ENCODE peak calls at places on chromosome 18, in five cellular contexts. S is RWPE2, Y is cardiac muscle cell, C is SJSA1, V is kidney. E is an unnamed sample. For H3K9me3, the result is how much of the 10 kb centered on the place peaks cover.

GRCh38 chr18:69400253-69400975 is at the start of gene DOK6:
- DNase-seq in Y (peak), C (peak), V (peak), S (peak), E (peak)

GRCh38 chr18:957829-958228 is 53.2 kb downstream of the ADCYAP1 start:
- DNase-seq in V (no peak), Y (no peak), S (no peak), C (no peak), E (no peak)

GRCh38 chr18:10826400-10826799 is 300.6 kb downstream of the NAPG start:
- DNase-seq in V (no peak), Y (no peak), C (no peak), S (no peak), E (no peak)

GRCh38 chr18:6069539-6069938 is 174.2 kb upstream of the TMEM200C start:
- DNase-seq in Y (no peak), C (peak), S (no peak), V (no peak), E (no peak)

GRCh38 chr18:27223570-27224340 is 38.6 kb upstream of the CHST9 start:
- DNase-seq in C (no peak), S (no peak), Y (no peak), V (no peak), E (no peak)

GRCh38 chr18:3262234-3263171 is 570 bp downstream of the MYL12B start:
- DNase-seq in S (no peak), V (no peak), Y (peak), C (peak), E (no peak)

GRCh38 chr18:50738103-50738757 is 81.6 kb downstream of the MRO start:
- DNase-seq in S (no peak), Y (no peak), C (no peak), V (no peak), E (no peak)

GRCh38 chr18:63162271-63163014 is 157.1 kb downstream of the BCL2 start:
- DNase-seq in C (no peak), S (no peak), V (no peak), Y (peak), E (peak)

GRCh38 chr18:22856870-22857269 is 76.3 kb upstream of the RBBP8 start:
- DNase-seq in C (no peak), Y (no peak), S (peak), V (no peak), E (no peak)

GRCh38 chr18:75277629-75277966 is 67.0 kb downstream of the TSHZ1 start:
- DNase-seq in V (no peak), C (no peak), S (no peak), Y (no peak), E (no peak)

GRCh38 chr18:66138642-66139041 is 387.8 kb downstream of the CDH7 start:
- DNase-seq in V (no peak), S (no peak), C (no peak), Y (no peak), E (no peak)

GRCh38 chr18:61901334-61901986 is 8.7 kb upstream of the RNF152 start:
- DNase-seq in Y (peak), V (no peak), S (no peak), C (peak), E (no peak)

GRCh38 chr18:2050016-2050415 is 521.3 kb downstream of the METTL4 start:
- DNase-seq in Y (peak), V (no peak), C (peak), S (no peak), E (no peak)

GRCh38 chr18:21163647-21164625 is 52.3 kb upstream of the ROCK1 start:
- DNase-seq in C (peak), V (no peak), Y (peak), S (no peak), E (no peak)

GRCh38 chr18:67776929-67777328 is 260.4 kb upstream of the DSEL start:
- DNase-seq in Y (peak), V (no peak), S (no peak), C (no peak), E (no peak)

GRCh38 chr18:29172151-29173015 is 995.5 kb upstream of the CDH2 start:
- DNase-seq in Y (peak), C (no peak), S (no peak), V (no peak), E (no peak)

GRCh38 chr18:43620936-43621335 is 343.6 kb upstream of the SYT4 start:
- DNase-seq in S (no peak), Y (peak), C (peak), V (no peak), E (no peak)

GRCh38 chr18:58412844-58413666 is 215.8 kb downstream of the ALPK2 start:
- DNase-seq in C (no peak), V (no peak), S (no peak), Y (no peak), E (no peak)

GRCh38 chr18:57561728-57562423 is 24.6 kb downstream of the FECH start:
- DNase-seq in S (no peak), C (peak), V (no peak), Y (peak), E (no peak)

GRCh38 chr18:11279461-11279860 is 130.1 kb upstream of the PIEZO2 start:
- DNase-seq in Y (peak), C (no peak), S (no peak), V (no peak), E (no peak)

GRCh38 chr18:54740146-54740844 is 88.0 kb upstream of the RAB27B start:
- DNase-seq in V (no peak), C (peak), Y (peak), S (no peak), E (no peak)

GRCh38 chr18:22074343-22075070 is 94.9 kb upstream of the GATA6 start:
- DNase-seq in Y (no peak), C (no peak), V (no peak), S (no peak), E (no peak)

GRCh38 chr18:74006160-74006559 is 141.5 kb downstream of the FBXO15 start:
- DNase-seq in Y (no peak), V (no peak), S (no peak), C (no peak), E (no peak)
- H3K9me3 ChIP-seq in Y (under half), V (under half), S (under half), C (under half), E (under half)

DNA sequence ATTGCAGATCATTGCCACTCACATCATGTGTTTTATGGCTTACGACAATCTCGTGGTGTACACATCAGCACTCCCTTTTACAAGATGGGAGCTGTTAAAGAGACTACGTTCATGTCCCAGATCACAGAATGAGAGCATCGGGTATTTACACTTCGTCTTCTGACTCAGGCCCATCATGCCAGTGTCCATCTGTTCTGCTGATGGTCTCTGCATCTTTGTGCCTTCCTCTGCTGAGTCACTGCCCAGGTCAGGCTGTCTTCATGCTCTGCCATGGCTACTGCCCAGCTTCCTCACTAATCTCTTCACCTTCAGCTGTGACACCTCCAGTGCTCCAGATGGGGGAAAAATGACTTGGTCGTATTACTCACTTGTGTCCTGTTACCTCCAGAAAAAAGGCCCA is 334.3 kb downstream of the SOCS6 start:
- DNase-seq in Y (no peak), C (no peak), V (no peak), S (no peak), E (no peak)
- H3K9me3 ChIP-seq in Y (under half), C (under half), V (under half), S (under half), E (under half)

GRCh38 chr18:56044239-56044638 is 456.2 kb upstream of the TCF4 start:
- DNase-seq in Y (no peak), C (no peak), V (no peak), S (no peak), E (no peak)

GRCh38 chr18:56038258-56039030 is 450.5 kb upstream of the TCF4 start:
- DNase-seq in S (no peak), V (no peak), Y (no peak), C (no peak), E (no peak)

DNA sequence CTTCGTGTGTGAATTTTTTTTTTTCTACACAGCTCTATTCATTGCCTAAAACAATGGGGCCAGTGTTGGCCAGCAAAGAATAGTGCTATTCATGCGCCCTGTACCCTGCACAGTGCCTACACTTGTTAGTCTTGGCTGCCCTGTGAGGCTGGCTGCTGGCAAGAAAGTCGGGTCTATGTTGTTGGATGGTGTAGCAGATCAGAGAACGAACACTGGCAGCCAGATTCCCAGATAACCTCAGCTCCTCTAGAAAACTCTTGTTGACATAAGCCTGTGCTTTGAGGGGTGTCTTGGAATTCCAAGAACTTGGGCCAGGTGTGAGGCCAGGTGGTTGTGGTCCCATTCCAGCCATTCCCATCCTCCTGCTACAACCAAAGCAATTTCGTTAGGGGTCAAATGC is 455.7 kb upstream of the TCF4 start:
- DNase-seq in S (no peak), C (no peak), Y (peak), V (no peak), E (no peak)
- H3K9me3 ChIP-seq in S (under half), C (under half), Y (under half), V (under half), E (under half)

DNA sequence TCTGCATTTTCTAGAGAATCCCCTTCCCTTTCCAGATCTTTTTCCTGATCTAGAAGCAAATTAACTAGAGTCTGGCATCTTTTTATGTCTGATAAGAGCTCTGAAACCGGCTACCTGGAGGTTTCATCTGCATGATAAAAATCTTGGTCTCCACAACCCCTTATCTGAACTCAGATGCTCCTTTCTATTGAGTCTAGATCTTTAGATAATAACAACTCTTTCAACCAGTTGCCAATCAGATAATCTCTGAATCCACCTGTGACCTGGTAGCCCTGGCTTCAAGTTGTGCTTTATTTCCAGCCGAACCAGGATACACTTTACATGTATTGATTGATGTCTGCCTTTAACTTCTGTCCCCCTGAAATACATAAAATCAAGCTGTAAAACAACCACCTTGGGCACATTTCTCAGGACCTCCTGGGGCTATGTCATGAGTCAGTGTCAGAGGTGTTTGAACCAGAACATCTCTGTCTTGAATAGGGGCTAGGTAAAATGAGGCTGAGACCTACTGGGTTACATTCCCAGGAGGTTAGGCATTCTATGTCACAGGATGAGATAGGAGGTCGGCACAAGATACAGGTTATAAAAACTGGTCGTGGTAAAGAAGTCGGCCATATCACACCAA is 20.7 kb downstream of the RALBP1 start:
- DNase-seq in S (no peak), V (no peak), Y (no peak), C (no peak), E (no peak)
- H3K9me3 ChIP-seq in S (under half), V (under half), Y (under half), C (under half), E (under half)

DNA sequence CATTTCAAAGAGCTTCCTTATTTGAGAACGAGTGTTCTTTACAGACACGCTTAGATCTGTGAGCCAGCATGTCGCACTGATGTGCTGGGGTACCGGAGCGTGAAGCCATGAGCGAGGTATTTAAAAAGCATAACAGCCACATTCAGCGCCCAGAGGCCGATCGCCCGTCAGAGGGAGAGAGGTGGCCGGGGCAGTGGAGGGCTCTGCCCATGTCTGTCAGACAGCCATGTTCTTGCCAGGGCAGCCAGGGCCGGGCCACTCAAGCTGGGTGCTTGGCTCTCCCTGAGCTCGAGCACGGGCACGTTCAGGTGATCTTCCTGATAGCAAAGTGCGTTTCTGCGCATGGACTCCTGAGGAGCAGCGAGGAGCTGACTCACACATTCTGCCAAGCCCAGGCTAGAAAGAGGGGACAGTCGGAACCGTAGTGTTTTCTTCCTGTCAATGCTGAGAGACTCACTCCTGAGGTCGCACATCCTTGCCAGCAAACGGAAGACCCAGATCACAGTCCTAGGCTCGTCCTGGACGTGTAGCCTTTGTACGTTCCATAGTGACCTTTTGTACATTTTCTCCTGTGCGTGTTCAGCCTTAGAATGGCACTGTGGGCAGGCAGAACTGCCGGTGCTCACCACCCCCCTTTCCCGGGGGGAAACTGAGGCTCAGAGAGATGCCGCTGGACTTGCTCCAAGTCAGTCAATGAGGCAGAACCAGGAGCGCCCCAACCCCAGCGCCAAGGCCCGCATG is 100.7 kb downstream of the NFATC1 start:
- DNase-seq in Y (peak), C (no peak), V (peak), S (peak), E (peak)
- H3K9me3 ChIP-seq in Y (under half), C (under half), V (under half), S (under half), E (under half)

GRCh38 chr18:44884446-44884845 is 203.8 kb downstream of the SETBP1 start:
- DNase-seq in V (no peak), S (no peak), Y (no peak), C (no peak), E (no peak)
- H3K9me3 ChIP-seq in V (under half), S (under half), Y (under half), C (under half), E (under half)

GRCh38 chr18:77093067-77093430 is 39.5 kb downstream of the MBP start:
- DNase-seq in V (peak), S (no peak), C (no peak), Y (no peak), E (no peak)
- H3K9me3 ChIP-seq in V (under half), S (under half), C (under half), Y (under half), E (under half)

DNA sequence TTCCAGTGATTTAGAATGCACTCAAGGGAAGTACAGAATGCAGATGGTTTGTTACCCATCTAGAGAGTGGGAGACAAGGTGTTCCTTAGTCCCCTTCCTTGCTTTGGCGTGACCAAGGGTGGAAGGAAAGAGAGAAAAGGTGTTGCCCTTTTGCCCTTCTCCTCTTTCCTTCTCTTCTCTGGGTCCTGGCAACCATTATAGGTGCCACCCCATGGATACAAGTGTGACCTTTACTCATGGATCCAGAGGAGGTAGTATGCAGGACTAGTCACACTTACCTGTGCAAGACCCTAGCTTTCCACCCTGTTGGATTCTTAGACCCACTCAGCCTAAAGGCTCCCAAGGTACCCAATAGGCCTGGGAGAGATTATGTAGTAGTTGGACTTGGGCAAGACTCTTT is 11.6 kb upstream of the RBFA start:
- DNase-seq in Y (peak), C (peak), S (no peak), V (no peak), E (no peak)
- H3K9me3 ChIP-seq in Y (under half), C (half or more), S (under half), V (under half), E (half or more)

GRCh38 chr18:39149211-39149806 is 1583.7 kb upstream of the CELF4 start:
- DNase-seq in S (no peak), C (peak), V (no peak), Y (no peak), E (no peak)
- H3K9me3 ChIP-seq in S (under half), C (under half), V (under half), Y (under half), E (under half)

E was measured in spleen.